ENCODE peak calls at places on chromosomes 16 and 17, in four cellular contexts. L, D, B and Y are unnamed samples.

GRCh38 chr17:63998721-63999679 is 849 bp downstream of the PRR29 start:
- DNase-seq in D (no peak), L (peak; percentile 63), B (peak; percentile 55), Y (no peak)

GRCh38 chr16:9225527-9226316 is 134.3 kb downstream of the HAPSTR1 start:
- DNase-seq in L (peak; percentile 78), B (no peak), D (no peak), Y (no peak)

GRCh38 chr17:40321502-40322416 is 12.8 kb downstream of the RARA start:
- DNase-seq in D (peak; percentile 68), B (peak; percentile 78), L (no peak), Y (peak; percentile 50)

GRCh38 chr16:50474138-50474537 is 74.1 kb upstream of the NKD1 start:
- DNase-seq in D (no peak), L (no peak), B (peak; percentile 10), Y (no peak)

GRCh38 chr16:6827931-6828330 is 504.7 kb upstream of the RBFOX1 start:
- DNase-seq in B (no peak), D (no peak), L (no peak), Y (no peak)

GRCh38 chr17:70905796-70906195 is 736.5 kb downstream of the KCNJ2 start:
- DNase-seq in B (no peak), L (no peak), D (no peak), Y (no peak)

GRCh38 chr17:2420131-2420530 is 19.3 kb upstream of the MNT start:
- DNase-seq in L (no peak), B (no peak), D (no peak), Y (no peak)

GRCh38 chr17:64091116-64091515 is 38.8 kb downstream of the ERN1 start:
- DNase-seq in L (no peak), B (no peak), D (no peak), Y (no peak)

GRCh38 chr17:29086628-29087332 is 43.8 kb downstream of the PIPOX start:
- DNase-seq in B (no peak), L (peak; percentile 48), D (no peak), Y (no peak)

GRCh38 chr17:80892900-80893603 is 98.6 kb upstream of the CHMP6 start:
- DNase-seq in L (no peak), D (no peak), B (no peak), Y (peak; percentile 60)

GRCh38 chr17:15261818-15262290 is 3.3 kb downstream of the PMP22 start:
- DNase-seq in B (no peak), L (peak; percentile 24), D (no peak), Y (no peak)

GRCh38 chr17:56172517-56172982 is 19.3 kb downstream of the ANKFN1 start:
- DNase-seq in D (no peak), L (no peak), B (no peak), Y (no peak)

GRCh38 chr16:84303023-84303422 is 8.3 kb downstream of the WFDC1 start:
- DNase-seq in B (no peak), D (no peak), L (no peak), Y (no peak)

GRCh38 chr17:34979650-34980352 is 511 bp upstream of the LIG3 start:
- DNase-seq in D (no peak), B (no peak), L (peak; percentile 33), Y (no peak)

GRCh38 chr16:78770353-78771091 is 671.1 kb downstream of the WWOX start:
- DNase-seq in B (peak; percentile 76), D (peak; percentile 78), L (peak; percentile 84), Y (peak; percentile 38)

DNA sequence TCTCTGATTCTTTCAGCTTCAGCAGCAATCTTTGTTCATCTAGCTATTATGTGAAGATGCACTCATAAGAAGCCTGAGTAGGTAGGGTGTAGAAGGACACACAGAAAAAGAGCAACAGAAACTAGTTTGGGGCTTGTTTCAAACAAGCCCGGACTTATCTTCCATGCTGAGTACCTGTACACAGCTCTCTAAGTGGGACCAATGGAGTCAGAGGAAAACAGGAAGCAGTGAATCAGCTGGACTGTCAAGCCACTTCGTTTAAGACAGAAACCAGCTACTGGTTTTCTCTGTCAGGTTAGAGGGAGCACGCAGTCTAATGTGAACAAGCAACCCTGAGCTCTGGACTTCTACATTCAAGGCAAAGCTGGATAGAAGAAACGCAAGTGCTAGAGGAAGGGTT is 16.0 kb downstream of the MAP2K6 start:
- DNase-seq in B (no peak), D (no peak), L (no peak), Y (no peak)
- TF ChIP-seq POLR2AphosphoS5 in B (no peak), D (no peak), L (no peak), Y (no peak)

DNA sequence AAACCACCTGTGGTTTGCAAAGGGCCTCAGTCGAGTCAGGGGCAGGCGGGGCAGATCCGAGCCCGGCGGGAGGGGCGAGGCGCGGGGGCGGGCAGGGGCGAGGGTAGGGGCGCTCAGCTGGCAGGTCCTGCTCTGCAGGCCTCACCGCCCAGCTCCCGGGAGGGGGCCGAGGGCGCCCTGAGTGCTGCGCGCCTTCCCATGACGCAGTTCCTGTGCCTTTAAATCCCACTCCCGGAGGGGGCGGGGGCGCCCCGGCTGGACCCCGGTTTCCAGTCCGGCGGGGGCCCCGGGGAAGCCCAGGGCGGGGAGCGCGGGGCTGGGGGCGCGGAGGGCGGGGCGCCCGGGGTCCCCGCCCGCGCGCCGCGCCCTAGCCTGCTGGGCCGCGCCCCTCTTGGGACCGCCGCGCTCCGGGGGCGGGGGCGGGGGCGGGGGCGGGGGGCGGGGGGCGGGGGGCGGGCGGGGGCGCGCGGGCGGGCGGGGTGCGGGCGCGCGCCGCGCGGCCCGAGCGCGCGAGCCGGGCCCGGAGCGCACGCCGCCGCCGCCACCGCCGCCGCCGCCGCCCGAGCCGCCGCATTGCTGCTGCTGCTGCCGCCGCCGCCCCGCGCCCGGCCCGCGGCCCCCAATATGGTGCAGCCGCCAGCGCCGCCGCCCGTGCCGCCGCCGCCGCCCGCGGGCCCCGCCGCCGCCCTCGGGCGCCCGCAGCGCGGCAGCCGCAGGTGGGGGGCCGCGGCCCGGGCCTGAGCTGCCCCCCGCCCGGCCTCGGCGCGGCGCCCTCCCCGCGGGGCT is at the start of gene JPH3:
- DNase-seq in B (no peak), D (no peak), L (peak; percentile 84), Y (no peak)
- H3K27me3 ChIP-seq in B (peaks cover 87% of the 10 kb centered on the region), D (peaks cover 60% of the 10 kb centered on the region), L (peaks cover 6% of the 10 kb centered on the region), Y (peaks cover 4% of the 10 kb centered on the region)

GRCh38 chr17:13596241-13596941 is 5.3 kb downstream of the HS3ST3A1 start:
- DNase-seq in B (no peak), L (no peak), D (no peak), Y (no peak)

GRCh38 chr17:13593757-13594156 is 8.0 kb downstream of the HS3ST3A1 start:
- DNase-seq in B (no peak), D (no peak), L (no peak), Y (no peak)

GRCh38 chr17:13594310-13594709 is 7.4 kb downstream of the HS3ST3A1 start:
- DNase-seq in B (no peak), L (peak; percentile 20), D (no peak), Y (no peak)

GRCh38 chr17:13593021-13593751 is 8.5 kb downstream of the HS3ST3A1 start:
- DNase-seq in B (no peak), D (no peak), L (no peak), Y (no peak)

GRCh38 chr17:13594762-13595697 is 6.7 kb downstream of the HS3ST3A1 start:
- DNase-seq in L (peak; percentile 94), B (peak; percentile 81), D (peak; percentile 74), Y (peak; percentile 61)
- TF ChIP-seq POLR2AphosphoS5 in L (no peak), B (no peak), D (no peak), Y (no peak)

GRCh38 chr17:48429156-48429555 is 858 bp downstream of the SKAP1 start:
- DNase-seq in D (no peak), L (no peak), B (no peak), Y (no peak)

GRCh38 chr17:48426019-48426418 is 4.0 kb downstream of the SKAP1 start:
- DNase-seq in D (no peak), L (no peak), B (no peak), Y (no peak)

GRCh38 chr17:48427598-48427997 is 2.4 kb downstream of the SKAP1 start:
- DNase-seq in D (no peak), B (no peak), L (no peak), Y (no peak)

GRCh38 chr17:48432820-48433775 is 3.1 kb upstream of the SKAP1 start:
- DNase-seq in D (no peak), B (no peak), L (no peak), Y (no peak)

GRCh38 chr17:48429638-48430586 is at the start of gene SKAP1:
- DNase-seq in L (peak; percentile 71), D (peak; percentile 49), B (no peak), Y (no peak)
- H3K27me3 ChIP-seq in L (peaks cover 50% of the 10 kb centered on the region), D (peaks cover 48% of the 10 kb centered on the region), B (peaks cover 66% of the 10 kb centered on the region), Y (peaks cover 45% of the 10 kb centered on the region)

DNA sequence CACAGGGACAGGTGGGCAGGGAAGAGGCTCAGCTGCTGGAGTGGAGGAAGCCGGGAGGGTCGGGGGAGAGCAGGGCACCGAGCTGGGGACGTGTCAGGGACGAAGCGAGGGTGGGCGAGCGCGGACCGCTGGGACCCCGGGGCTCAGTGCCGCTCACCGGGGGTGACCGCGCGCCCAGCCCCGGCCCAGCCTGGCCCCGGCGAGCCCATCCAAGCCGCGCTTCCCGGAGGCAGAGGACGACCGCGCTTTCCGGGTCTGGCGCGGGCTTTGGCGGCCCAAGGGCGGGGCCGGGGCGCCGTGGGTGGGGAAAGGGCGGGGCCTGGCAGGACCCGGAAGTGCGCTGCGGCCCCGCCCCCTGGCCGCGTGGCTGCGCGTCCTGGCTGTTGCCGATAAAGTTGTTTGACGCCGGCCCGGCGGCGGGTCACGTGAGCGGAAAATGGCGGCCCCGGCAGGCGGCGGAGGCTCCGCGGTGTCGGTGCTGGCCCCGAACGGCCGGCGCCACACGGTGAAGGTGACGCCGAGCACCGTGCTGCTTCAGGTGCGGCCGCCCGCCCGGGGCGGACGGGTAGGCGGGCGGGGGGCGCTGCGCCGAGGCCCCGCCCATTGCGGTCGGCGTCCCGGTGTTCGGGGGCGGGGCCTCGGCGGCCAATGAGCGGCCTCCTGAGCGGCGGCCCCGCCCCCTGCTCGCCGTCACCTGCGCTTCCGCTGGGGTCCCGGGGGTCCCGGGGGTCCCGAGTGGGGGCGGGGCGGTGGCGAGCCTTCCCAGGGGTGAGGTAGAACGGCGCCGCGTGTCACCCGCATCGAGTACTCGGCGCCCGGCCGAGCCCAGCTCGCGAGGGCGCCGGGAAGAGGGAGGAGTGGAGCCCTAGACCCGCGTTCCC is at the start of gene ASPSCR1:
- DNase-seq in B (peak; percentile 93), L (peak; percentile 93), D (peak; percentile 94), Y (peak; percentile 82)
- TF ChIP-seq POLR2AphosphoS5 in B (peak; percentile 12), L (peak; percentile 83), D (peak; percentile 42), Y (peak; percentile 68)

GRCh38 chr16:2962334-2963073 is 1.6 kb upstream of the KREMEN2 start:
- DNase-seq in L (no peak), D (no peak), B (peak; percentile 60), Y (no peak)
- H3K27me3 ChIP-seq in L (peaks cover 38% of the 10 kb centered on the region), D (peaks cover 67% of the 10 kb centered on the region), B (peaks cover 86% of the 10 kb centered on the region), Y (peaks cover 25% of the 10 kb centered on the region)

GRCh38 chr16:11372924-11373306 is 27.7 kb downstream of the RMI2 start:
- DNase-seq in B (no peak), D (no peak), L (no peak), Y (no peak)

GRCh38 chr16:11374255-11374654 is 29.0 kb downstream of the RMI2 start:
- DNase-seq in L (no peak), D (no peak), B (no peak), Y (no peak)

GRCh38 chr16:11372073-11372923 is 27.0 kb downstream of the RMI2 start:
- DNase-seq in D (no peak), L (no peak), B (no peak), Y (no peak)

GRCh38 chr16:11367483-11367906 is 22.2 kb downstream of the RMI2 start:
- DNase-seq in D (no peak), B (no peak), L (no peak), Y (no peak)

GRCh38 chr16:11370084-11370931 is 25.0 kb downstream of the RMI2 start:
- DNase-seq in B (no peak), L (no peak), D (no peak), Y (peak; percentile 56)
- TF ChIP-seq POLR2AphosphoS5 in B (no peak), L (no peak), D (no peak), Y (no peak)